ENCODE peak calls at places on chromosomes 2 and 18, in ten cellular contexts. R is bronchial epithelial cell; M is effector memory CD8-positive, alpha-beta T cell; A is H54; O is HCT116; T is lower leg skin; J is HEK293T; N is stimulated activated CD4-positive, alpha-beta T cell treated with anti-CD3 and anti-CD28 coated beads, TNF-alpha, amount 100 ng/mL, for 4 hours; P is AG08395; W is endothelial cell. G is an unnamed sample.

GRCh38 chr2:196718394-196718793 is 78.9 kb downstream of the CCDC150 start:
- DNase-seq in R (no peak), M (no peak), A (no peak), O (no peak), T (no peak), J (no peak), N (no peak), P (no peak), W (no peak), G (no peak)

GRCh38 chr2:173075781-173076556 is at the start of gene MAP3K20:
- DNase-seq in R (peak), M (peak), A (peak), O (no peak), T (peak), J (peak), N (peak), P (peak), W (peak), G (peak)

GRCh38 chr2:44388877-44389276 is 27.1 kb downstream of the CAMKMT start:
- DNase-seq in R (no peak), M (no peak), A (no peak), O (no peak), T (no peak), J (no peak), N (no peak), P (no peak), W (no peak), G (no peak)

GRCh38 chr18:34493099-34493544 is 217.0 kb upstream of the DTNA start:
- DNase-seq in R (peak), M (no peak), A (peak), O (no peak), T (peak), J (peak), N (no peak), P (peak), W (peak), G (no peak)

GRCh38 chr2:201261471-201261870 is 1.1 kb downstream of the CASP8 start:
- DNase-seq in R (no peak), M (peak), A (no peak), O (no peak), T (no peak), J (no peak), N (no peak), P (no peak), W (no peak), G (no peak)

GRCh38 chr18:56382541-56382940 is 255.9 kb downstream of the TXNL1 start:
- DNase-seq in R (no peak), M (no peak), A (no peak), O (no peak), T (no peak), J (no peak), N (no peak), P (no peak), W (no peak), G (no peak)

GRCh38 chr2:239327536-239328305 is 73.1 kb downstream of the HDAC4 start:
- DNase-seq in R (no peak), M (no peak), A (no peak), O (no peak), T (peak), J (no peak), N (no peak), P (no peak), W (no peak), G (no peak)

GRCh38 chr2:162938387-162938786 is 99.8 kb upstream of the KCNH7 start:
- DNase-seq in R (no peak), M (no peak), A (no peak), O (no peak), T (no peak), J (no peak), N (no peak), P (no peak), W (no peak), G (no peak)

GRCh38 chr2:16005819-16006536 is 65.6 kb downstream of the MYCN start:
- DNase-seq in R (peak), M (no peak), A (no peak), O (peak), T (no peak), J (no peak), N (no peak), P (no peak), W (peak), G (no peak)

GRCh38 chr2:184767059-184767458 is 168.7 kb downstream of the ZNF804A start:
- DNase-seq in R (no peak), M (no peak), A (no peak), O (no peak), T (no peak), J (no peak), N (no peak), P (no peak), W (no peak), G (no peak)

GRCh38 chr2:11368059-11368572 is 23.7 kb upstream of the ROCK2 start:
- DNase-seq in R (no peak), M (no peak), A (no peak), O (no peak), T (no peak), J (no peak), N (no peak), P (peak), W (no peak), G (no peak)

GRCh38 chr2:85326406-85326945 is 1.3 kb downstream of the TGOLN2 start:
- DNase-seq in R (peak), M (peak), A (no peak), O (no peak), T (no peak), J (peak), N (no peak), P (peak), W (no peak), G (no peak)

GRCh38 chr2:106868199-106868598 is 17.8 kb downstream of the ST6GAL2 start:
- DNase-seq in R (no peak), M (no peak), A (no peak), O (no peak), T (peak), J (peak), N (no peak), P (no peak), W (no peak), G (no peak)

GRCh38 chr2:62934501-62934900 is 116.1 kb upstream of the OTX1 start:
- DNase-seq in R (no peak), M (no peak), A (no peak), O (no peak), T (no peak), J (no peak), N (no peak), P (no peak), W (no peak), G (no peak)

GRCh38 chr18:23397907-23398306 is 55.2 kb upstream of the RIOK3 start:
- DNase-seq in R (no peak), M (no peak), A (no peak), O (no peak), T (no peak), J (no peak), N (no peak), P (no peak), W (no peak), G (no peak)

GRCh38 chr2:232534940-232535735 is 4.4 kb upstream of the CHRNG start:
- DNase-seq in R (no peak), M (no peak), A (no peak), O (no peak), T (peak), J (no peak), N (no peak), P (no peak), W (no peak), G (no peak)

GRCh38 chr2:121532347-121532766 is 1.7 kb downstream of the RNU4ATAC start:
- DNase-seq in R (peak), M (no peak), A (no peak), O (no peak), T (no peak), J (peak), N (no peak), P (peak), W (no peak), G (no peak)

GRCh38 chr2:46245869-46246268 is 51.3 kb upstream of the EPAS1 start:
- DNase-seq in R (no peak), M (no peak), A (no peak), O (no peak), T (no peak), J (no peak), N (no peak), P (no peak), W (no peak), G (no peak)

GRCh38 chr2:45892757-45893156 is 241.3 kb downstream of the PRKCE start:
- DNase-seq in R (no peak), M (no peak), A (no peak), O (no peak), T (no peak), J (peak), N (no peak), P (no peak), W (no peak), G (no peak)

GRCh38 chr2:79887747-79888374 is 375.0 kb downstream of the CTNNA2 start:
- DNase-seq in R (peak), M (no peak), A (peak), O (peak), T (no peak), J (peak), N (no peak), P (peak), W (peak), G (no peak)

GRCh38 chr2:174025271-174026121 is 60.3 kb upstream of the SP3 start:
- DNase-seq in R (no peak), M (no peak), A (no peak), O (no peak), T (peak), J (no peak), N (no peak), P (peak), W (no peak), G (no peak)

G was measured in stimulated activated CD8-positive, alpha-beta memory T cell treated with anti-CD3 and anti-CD28 coated beads, Interleukin-15, amount 100 ng/mL, for 4 hours.